ENCODE peak calls at places on chromosome 5, in eight cellular contexts. E, D, Z, T, I, F, H and L are unnamed samples.

GRCh38 chr5:157252741-157253465 is 13.0 kb upstream of the CYFIP2 start:
- DNase-seq in I (no peak), E (no peak), Z (no peak), H (no peak), F (no peak), D (no peak), T (peak), L (peak)

GRCh38 chr5:36150676-36151433 is 832 bp downstream of the LMBRD2 start:
- DNase-seq in E (peak), F (peak), D (peak), Z (peak), I (peak), H (peak), T (no peak), L (peak)

GRCh38 chr5:62144395-62145022 is 161.5 kb upstream of the KIF2A start:
- DNase-seq in H (no peak), Z (no peak), D (no peak), F (no peak), I (no peak), E (no peak), T (no peak), L (no peak)

GRCh38 chr5:152883061-152883460 is 478.0 kb upstream of the NMUR2 start:
- DNase-seq in E (no peak), I (no peak), H (peak), D (no peak), T (no peak), Z (no peak), F (no peak), L (no peak)

GRCh38 chr5:172492991-172493390 is 38.7 kb upstream of the SH3PXD2B start:
- DNase-seq in D (no peak), I (no peak), Z (no peak), E (no peak), T (no peak), F (no peak), H (no peak), L (no peak)

GRCh38 chr5:168022761-168023160 is 268.7 kb upstream of the WWC1 start:
- DNase-seq in T (no peak), E (no peak), I (no peak), F (no peak), Z (no peak), D (no peak), H (no peak), L (peak)

GRCh38 chr5:116528519-116529234 is 45.9 kb downstream of the SEMA6A start:
- DNase-seq in D (no peak), F (no peak), I (no peak), T (no peak), Z (no peak), E (no peak), H (no peak), L (peak)

GRCh38 chr5:169178269-169178668 is 122.7 kb downstream of the SLIT3 start:
- DNase-seq in Z (no peak), D (no peak), H (no peak), I (no peak), T (no peak), F (no peak), E (no peak), L (no peak)

GRCh38 chr5:111511174-111512025 is 935 bp downstream of the STARD4 start:
- DNase-seq in D (no peak), Z (peak), I (no peak), F (no peak), H (no peak), E (no peak), T (no peak), L (no peak)

GRCh38 chr5:5066276-5067186 is 73.6 kb upstream of the ADAMTS16 start:
- DNase-seq in F (no peak), Z (no peak), D (no peak), I (no peak), T (no peak), H (no peak), E (no peak), L (no peak)

GRCh38 chr5:145543968-145544367 is 291.2 kb downstream of the PRELID2 start:
- DNase-seq in H (no peak), I (peak), D (no peak), Z (no peak), F (peak), E (no peak), T (no peak), L (no peak)

GRCh38 chr5:163766936-163767670 is 261.7 kb downstream of the MAT2B start:
- DNase-seq in E (no peak), H (no peak), I (no peak), T (no peak), F (no peak), Z (no peak), D (no peak), L (no peak)

GRCh38 chr5:155050384-155051019 is 36.9 kb downstream of the KIF4B start:
- DNase-seq in D (no peak), T (no peak), I (no peak), E (no peak), H (no peak), F (no peak), Z (peak), L (no peak)

GRCh38 chr5:171644536-171644935 is 141.1 kb upstream of the SMIM23 start:
- DNase-seq in F (no peak), I (no peak), E (no peak), H (no peak), T (no peak), D (no peak), Z (no peak), L (peak)

GRCh38 chr5:148998174-148998797 is 64.6 kb downstream of the SH3TC2 start:
- DNase-seq in D (peak), I (peak), F (peak), H (peak), E (peak), T (no peak), Z (peak), L (peak)

GRCh38 chr5:141838326-141839014 is 39.7 kb downstream of the PCDH1 start:
- DNase-seq in E (no peak), I (no peak), H (no peak), F (no peak), T (no peak), Z (peak), D (no peak), L (peak)

GRCh38 chr5:56516034-56516433 is 282.9 kb upstream of the ANKRD55 start:
- DNase-seq in D (no peak), H (no peak), T (no peak), E (no peak), F (no peak), Z (no peak), I (no peak), L (no peak)

GRCh38 chr5:83645936-83646335 is 74.7 kb downstream of the HAPLN1 start:
- DNase-seq in H (no peak), F (no peak), E (no peak), T (no peak), I (no peak), D (no peak), Z (no peak), L (no peak)

GRCh38 chr5:73233461-73234151 is 60.6 kb downstream of the TMEM174 start:
- DNase-seq in I (no peak), D (no peak), Z (peak), H (no peak), F (no peak), E (no peak), T (no peak), L (peak)

GRCh38 chr5:76733049-76733417 is 17.1 kb downstream of the F2R start:
- DNase-seq in Z (no peak), E (no peak), D (no peak), H (no peak), F (no peak), I (no peak), T (peak), L (no peak)

GRCh38 chr5:134904621-134905245 is at the start of gene PCBD2:
- DNase-seq in I (peak), D (peak), Z (peak), F (peak), H (peak), E (peak), T (peak), L (peak)

GRCh38 chr5:172902497-172903472 is 56.4 kb upstream of the RPL26L1 start:
- DNase-seq in I (peak), H (peak), E (peak), T (no peak), Z (peak), D (peak), F (peak), L (peak)

GRCh38 chr5:62083661-62084060 is 222.3 kb upstream of the KIF2A start:
- DNase-seq in Z (no peak), T (no peak), E (no peak), D (no peak), I (no peak), F (no peak), H (no peak), L (no peak)

GRCh38 chr5:171309276-171309525 is 153 bp downstream of the TLX3 start:
- DNase-seq in I (no peak), F (no peak), D (no peak), E (no peak), Z (no peak), T (no peak), H (no peak), L (no peak)

GRCh38 chr5:72448368-72448767 is 58.8 kb downstream of the ZNF366 start:
- DNase-seq in H (no peak), T (no peak), I (no peak), Z (no peak), E (no peak), D (no peak), F (no peak), L (no peak)

GRCh38 chr5:75670571-75670970 is 46.7 kb downstream of the POC5 start:
- DNase-seq in H (no peak), I (no peak), F (no peak), D (no peak), E (no peak), Z (no peak), T (no peak), L (no peak)

GRCh38 chr5:172412724-172413260 is 41.5 kb downstream of the SH3PXD2B start:
- DNase-seq in F (no peak), I (no peak), H (peak), Z (no peak), T (peak), E (no peak), D (no peak), L (peak)

GRCh38 chr5:36305571-36306326 is 4.0 kb upstream of the RANBP3L start:
- DNase-seq in H (peak), Z (peak), T (no peak), I (peak), E (peak), F (peak), D (peak), L (peak)

GRCh38 chr5:124706729-124707361 is 39.6 kb downstream of the ZNF608 start:
- DNase-seq in H (no peak), E (no peak), F (peak), T (no peak), Z (peak), I (no peak), D (no peak), L (peak)

GRCh38 chr5:88452820-88453219 is 184.2 kb upstream of the TMEM161B start:
- DNase-seq in T (no peak), H (no peak), I (no peak), E (no peak), F (no peak), D (no peak), Z (peak), L (no peak)

GRCh38 chr5:2175041-2175440 is 292.3 kb upstream of the IRX4 start:
- DNase-seq in D (no peak), F (no peak), T (no peak), I (no peak), E (no peak), Z (no peak), H (no peak), L (no peak)

GRCh38 chr5:172956228-172956627 is 3.0 kb upstream of the RPL26L1 start:
- DNase-seq in T (no peak), H (no peak), D (no peak), I (no peak), F (no peak), E (no peak), Z (no peak), L (no peak)

GRCh38 chr5:63931841-63932240 is 30.4 kb downstream of the HTR1A start:
- DNase-seq in F (no peak), D (no peak), Z (no peak), H (no peak), E (no peak), I (no peak), T (no peak), L (no peak)

GRCh38 chr5:179192185-179192890 is 132.2 kb downstream of the ZNF354C start:
- DNase-seq in H (no peak), E (no peak), F (no peak), I (no peak), T (no peak), D (no peak), Z (no peak), L (peak)

GRCh38 chr5:150656191-150657132 is 4.6 kb upstream of the MYOZ3 start:
- DNase-seq in D (peak), F (peak), Z (peak), E (peak), I (no peak), T (peak), H (peak), L (peak)

GRCh38 chr5:133708451-133708850 is 96.1 kb upstream of the FSTL4 start:
- DNase-seq in I (no peak), T (no peak), H (no peak), Z (no peak), F (no peak), D (no peak), E (no peak), L (peak)

GRCh38 chr5:132386644-132387286 is 17.3 kb downstream of the SLC22A5 start:
- DNase-seq in T (peak), H (peak), F (peak), I (peak), Z (peak), E (peak), D (peak), L (peak)

DNA sequence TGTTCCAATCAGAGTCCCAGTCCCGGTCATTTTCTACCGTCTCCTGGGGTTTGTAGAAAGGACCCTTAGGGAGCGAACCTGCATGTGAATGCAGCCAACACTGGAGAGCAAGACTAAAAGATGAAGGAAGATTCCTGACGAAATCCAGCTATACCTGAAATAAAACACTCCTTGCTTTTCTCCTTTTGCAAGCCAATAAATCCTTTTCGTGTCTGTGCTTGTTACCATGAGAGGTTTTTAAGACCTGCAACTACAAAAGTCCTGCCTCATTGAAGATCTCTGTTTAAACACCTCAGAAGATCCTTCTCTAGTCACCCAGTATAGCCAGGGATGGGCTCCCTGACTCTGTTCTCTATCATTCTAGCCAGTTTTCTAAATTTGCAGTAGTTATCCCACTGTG is 10.0 kb upstream of the SLC34A1 start:
- DNase-seq in E (no peak), T (no peak), H (no peak), D (no peak), F (no peak), Z (no peak), I (no peak), L (no peak)
- H3K27ac ChIP-seq in E (no peak), T (no peak), H (no peak), D (no peak), F (no peak), Z (peak), I (no peak), L (no peak)

GRCh38 chr5:108797986-108798385 is 50.3 kb downstream of the FER start:
- DNase-seq in Z (no peak), H (no peak), E (no peak), I (no peak), T (no peak), F (no peak), D (no peak), L (no peak)

GRCh38 chr5:108797396-108797795 is 49.7 kb downstream of the FER start:
- DNase-seq in T (no peak), H (no peak), Z (no peak), E (no peak), D (no peak), F (no peak), I (no peak), L (no peak)

GRCh38 chr5:108801301-108801700 is 53.6 kb downstream of the FER start:
- DNase-seq in Z (no peak), I (no peak), E (no peak), H (no peak), F (no peak), D (no peak), T (no peak), L (no peak)

GRCh38 chr5:108798866-108799265 is 51.2 kb downstream of the FER start:
- DNase-seq in H (no peak), T (no peak), F (no peak), Z (no peak), I (no peak), D (no peak), E (no peak), L (no peak)

GRCh38 chr5:108801776-108802175 is 54.1 kb downstream of the FER start:
- DNase-seq in I (peak), T (no peak), Z (no peak), F (peak), E (no peak), D (peak), H (no peak), L (no peak)
- TF ChIP-seq REST in I (no peak), T (no peak), Z (no peak), F (no peak), E (no peak), D (no peak), H (no peak), L (no peak)

DNA sequence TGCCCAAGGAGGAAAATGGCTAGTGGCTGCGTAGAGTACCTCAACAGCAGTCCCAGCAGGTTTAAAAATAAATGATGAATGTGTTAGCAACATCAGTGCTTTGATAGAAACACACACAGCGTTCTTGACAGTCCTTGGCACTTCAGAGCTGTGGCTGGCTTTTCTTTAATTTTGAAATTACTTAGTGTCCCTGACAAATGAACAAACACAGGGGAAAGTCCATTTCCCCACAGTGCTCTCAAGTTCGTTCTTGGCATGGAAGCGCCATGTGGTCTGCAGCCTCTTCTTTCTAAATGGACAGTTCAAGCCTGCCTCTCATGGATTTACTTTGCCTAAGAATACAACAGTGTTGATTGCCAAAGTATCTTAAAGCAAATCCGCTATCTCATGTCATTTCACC is 102.2 kb downstream of the ADAMTS12 start:
- DNase-seq in E (no peak), I (no peak), F (no peak), D (no peak), H (no peak), Z (no peak), T (no peak), L (no peak)
- H3K27ac ChIP-seq in E (no peak), I (no peak), F (no peak), D (peak), H (no peak), Z (no peak), T (no peak), L (no peak)

GRCh38 chr5:60101561-60101960 is 208.0 kb upstream of the PDE4D start:
- DNase-seq in T (no peak), E (no peak), D (no peak), I (no peak), H (no peak), Z (no peak), F (no peak), L (no peak)
- TF ChIP-seq REST in T (no peak), E (no peak), D (no peak), I (no peak), H (no peak), Z (no peak), F (no peak), L (no peak)